ENCODE peak calls at places on chromosomes 12 and 14, in six cellular contexts. J is adipocyte, I is HepG2, K is IMR-90, D is SK-N-SH, Z is H9. T is an unnamed sample.

GRCh38 chr14:72892103-72892878 is 1.6 kb downstream of the DPF3 start:
- DNase-seq in J (peak; percentile 63), I (no peak), K (peak; percentile 43), D (peak; percentile 56), Z (peak; percentile 43), T (no peak)

GRCh38 chr12:2456813-2457186 is 338.0 kb upstream of the FKBP4 start:
- DNase-seq in J (no peak), I (no peak), K (no peak), D (no peak), Z (no peak), T (no peak)

GRCh38 chr14:95190346-95190840 is 33.1 kb upstream of the DICER1 start:
- DNase-seq in J (no peak), I (no peak), K (no peak), D (no peak), Z (no peak), T (no peak)

GRCh38 chr12:92403210-92404175 is 257.8 kb upstream of the BTG1 start:
- DNase-seq in J (no peak), I (no peak), K (no peak), D (no peak), Z (no peak), T (no peak)

GRCh38 chr12:113467514-113468364 is 3.9 kb downstream of the LHX5 start:
- DNase-seq in J (no peak), I (no peak), K (no peak), D (peak; percentile 29), Z (peak; percentile 59), T (no peak)

GRCh38 chr14:72990171-72990570 is 36.7 kb downstream of the ZFYVE1 start:
- DNase-seq in J (no peak), I (no peak), K (no peak), D (no peak), Z (no peak), T (no peak)

GRCh38 chr14:70013269-70013873 is 134.2 kb downstream of the SMOC1 start:
- DNase-seq in J (no peak), I (peak; percentile 41), K (peak; percentile 30), D (peak; percentile 52), Z (peak; percentile 74), T (peak; percentile 32)

GRCh38 chr12:51326762-51327439 is 2.9 kb upstream of the BIN2 start:
- DNase-seq in J (peak; percentile 69), I (no peak), K (peak; percentile 49), D (no peak), Z (no peak), T (no peak)

GRCh38 chr12:39199371-39199770 is 243.5 kb downstream of the KIF21A start:
- DNase-seq in J (no peak), I (no peak), K (no peak), D (peak; percentile 28), Z (no peak), T (no peak)

GRCh38 chr12:71900091-71900490 is 38.6 kb upstream of the TPH2 start:
- DNase-seq in J (peak; percentile 22), I (peak; percentile 6), K (peak; percentile 20), D (no peak), Z (no peak), T (no peak)

GRCh38 chr14:83741269-83741668 is 1788.7 kb upstream of the FLRT2 start:
- DNase-seq in J (no peak), I (no peak), K (no peak), D (no peak), Z (no peak), T (no peak)

GRCh38 chr12:77882709-77883108 is 52.0 kb downstream of the NAV3 start:
- DNase-seq in J (no peak), I (no peak), K (no peak), D (no peak), Z (no peak), T (no peak)

GRCh38 chr12:93819048-93819491 is 141.9 kb downstream of the CRADD start:
- DNase-seq in J (peak; percentile 23), I (no peak), K (peak; percentile 88), D (no peak), Z (no peak), T (no peak)

GRCh38 chr12:67327466-67327865 is 58.3 kb downstream of the CAND1 start:
- DNase-seq in J (no peak), I (no peak), K (no peak), D (no peak), Z (no peak), T (no peak)

GRCh38 chr14:72608391-72609204 is 285.3 kb downstream of the DPF3 start:
- DNase-seq in J (peak; percentile 81), I (no peak), K (peak; percentile 97), D (no peak), Z (no peak), T (no peak)

GRCh38 chr12:58801986-58802385 is 118.3 kb downstream of the LRIG3 start:
- DNase-seq in J (no peak), I (no peak), K (no peak), D (no peak), Z (no peak), T (no peak)

GRCh38 chr14:54577977-54578376 is 11.0 kb downstream of the SAMD4A start:
- DNase-seq in J (peak; percentile 52), I (peak; percentile 20), K (peak; percentile 78), D (no peak), Z (no peak), T (no peak)

GRCh38 chr12:54595471-54595870 is 7.0 kb upstream of the PPP1R1A start:
- DNase-seq in J (no peak), I (no peak), K (no peak), D (no peak), Z (no peak), T (no peak)

GRCh38 chr14:38900887-38901286 is 202.1 kb downstream of the SEC23A start:
- DNase-seq in J (no peak), I (no peak), K (no peak), D (no peak), Z (no peak), T (no peak)

GRCh38 chr12:76138656-76139055 is 54.2 kb upstream of the NAP1L1 start:
- DNase-seq in J (no peak), I (no peak), K (no peak), D (no peak), Z (no peak), T (no peak)

GRCh38 chr12:14955876-14956811 is 5.3 kb downstream of the ARHGDIB start:
- DNase-seq in J (no peak), I (no peak), K (no peak), D (no peak), Z (no peak), T (no peak)

GRCh38 chr12:40170593-40170992 is 54.2 kb upstream of the LRRK2 start:
- DNase-seq in J (no peak), I (no peak), K (no peak), D (no peak), Z (no peak), T (no peak)

GRCh38 chr14:97634786-97635185 is 837.6 kb downstream of the VRK1 start:
- DNase-seq in J (no peak), I (no peak), K (no peak), D (no peak), Z (no peak), T (no peak)

GRCh38 chr12:124677552-124678356 is 110.3 kb upstream of the NCOR2 start:
- DNase-seq in J (no peak), I (no peak), K (no peak), D (no peak), Z (no peak), T (no peak)

GRCh38 chr12:130632582-130633174 is 83.4 kb downstream of the RIMBP2 start:
- DNase-seq in J (no peak), I (no peak), K (no peak), D (no peak), Z (no peak), T (no peak)

GRCh38 chr12:3496964-3497363 is 6.0 kb downstream of the PRMT8 start:
- DNase-seq in J (no peak), I (peak; percentile 12), K (no peak), D (peak; percentile 36), Z (peak; percentile 67), T (no peak)

GRCh38 chr14:94394025-94394493 is 5.7 kb upstream of the SERPINA1 start:
- DNase-seq in J (no peak), I (peak; percentile 76), K (no peak), D (no peak), Z (no peak), T (no peak)

GRCh38 chr12:47299586-47299985 is 219.8 kb upstream of the AMIGO2 start:
- DNase-seq in J (no peak), I (no peak), K (no peak), D (no peak), Z (no peak), T (no peak)
- H3K9ac ChIP-seq in J (no peak overlapping the region), I (no peak overlapping the region), K (no peak overlapping the region), D (no peak overlapping the region), Z (no peak overlapping the region), T (no peak overlapping the region)

GRCh38 chr14:105365101-105365500 is 33.2 kb upstream of the TEX22 start:
- DNase-seq in J (no peak), I (no peak), K (no peak), D (no peak), Z (no peak), T (no peak)
- H3K9ac ChIP-seq in J (no peak overlapping the region), I (no peak overlapping the region), K (no peak overlapping the region), D (no peak overlapping the region), Z (no peak overlapping the region), T (no peak overlapping the region)

DNA sequence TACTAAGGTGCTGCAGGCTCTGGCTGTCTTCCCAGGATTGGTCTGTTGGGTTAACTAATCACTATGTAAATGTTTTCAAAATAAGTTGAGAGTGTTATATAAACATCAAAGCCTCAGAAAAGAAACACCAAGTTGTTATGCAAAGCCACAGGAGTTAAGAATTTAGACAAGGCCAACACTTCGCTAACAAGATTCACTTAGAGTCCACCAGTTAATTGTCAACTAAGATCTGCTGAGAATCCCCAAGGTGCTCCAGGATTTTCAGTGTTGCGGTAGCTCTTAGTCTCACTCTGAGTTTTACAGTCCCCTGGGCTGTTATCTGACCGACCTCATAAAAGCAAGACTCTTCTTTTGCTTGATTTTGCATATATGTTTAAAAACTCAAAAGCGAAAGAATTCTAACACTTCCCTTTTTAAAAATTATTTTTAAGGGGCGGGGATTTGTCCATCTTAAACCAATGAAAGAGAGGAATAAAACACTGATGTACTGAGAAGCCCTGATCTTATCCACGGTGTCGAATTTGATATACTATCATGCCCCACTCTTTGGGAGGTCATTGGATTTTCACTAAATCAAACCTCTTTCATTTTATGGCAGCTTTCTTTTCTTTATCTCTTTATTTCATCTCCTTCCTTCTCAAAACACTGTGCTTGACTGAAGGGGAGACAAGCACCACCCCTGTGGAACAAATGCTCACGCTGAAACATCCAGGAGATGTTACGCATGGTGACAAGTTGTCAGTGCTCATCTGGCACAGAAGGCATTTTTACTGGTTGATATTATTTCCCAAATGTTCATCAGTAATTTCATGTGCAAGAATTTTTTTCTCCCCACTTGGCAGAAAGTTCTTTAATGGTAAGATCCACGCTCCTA is 7.0 kb downstream of the NIN start:
- DNase-seq in J (no peak), I (no peak), K (no peak), D (no peak), Z (no peak), T (no peak)
- H3K9ac ChIP-seq in J (no peak overlapping the region), I (no peak overlapping the region), K (no peak overlapping the region), D (no peak overlapping the region), Z (no peak overlapping the region), T (no peak overlapping the region)

DNA sequence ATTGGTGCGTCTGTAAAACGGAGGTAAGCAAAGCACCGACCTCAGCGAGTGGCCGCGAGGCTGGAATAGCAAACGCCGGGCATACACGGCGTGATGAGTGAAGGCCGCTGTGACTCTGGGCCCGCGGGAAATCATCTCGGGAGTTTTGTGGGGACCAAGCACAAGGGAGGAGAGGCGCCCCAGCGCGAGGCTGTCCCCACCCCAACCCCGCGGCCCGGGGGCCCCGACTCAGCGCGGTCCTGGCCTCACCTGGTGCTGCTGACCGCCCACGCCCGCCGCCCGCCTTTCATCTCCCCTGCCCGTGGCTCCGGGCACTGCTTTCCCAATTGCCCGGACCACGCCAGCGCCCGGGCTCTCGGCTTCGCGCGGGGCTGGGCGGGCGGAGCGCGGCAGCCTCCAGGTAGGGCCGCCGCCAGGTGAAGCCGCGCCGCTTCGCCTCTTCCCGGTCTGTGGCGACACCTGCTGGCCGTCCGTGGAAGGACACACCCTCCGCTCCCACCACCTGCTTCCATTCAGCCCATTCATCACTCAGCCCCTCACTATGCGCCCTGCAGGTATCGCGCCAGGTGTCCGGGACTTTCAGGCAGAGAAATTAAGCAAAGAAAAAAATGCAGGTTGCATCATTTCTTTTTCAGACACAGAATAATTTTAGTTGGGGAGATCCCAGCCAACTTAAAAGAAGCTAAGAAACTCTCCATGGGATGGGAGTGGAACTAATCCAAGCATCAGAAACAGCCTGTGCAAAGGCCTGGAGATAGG is 360.4 kb downstream of the MED13L start:
- DNase-seq in J (peak; percentile 66), I (peak; percentile 13), K (no peak), D (peak; percentile 86), Z (peak; percentile 91), T (peak; percentile 35)
- H3K9ac ChIP-seq in J (no peak overlapping the region), I (no peak overlapping the region), K (no peak overlapping the region), D (no peak overlapping the region), Z (no peak overlapping the region), T (peak overlapping the region; percentile 57)

T was measured in NT2/D1.